ENCODE peak calls at places on chromosomes 1 and 21, in four cellular contexts. S, Q, V and G are unnamed samples. For H3K4me1, the result is how much of the 10 kb centered on the place peaks cover.

GRCh38 chr1:15033264-15033663 is 120.3 kb upstream of the TMEM51 start:
- DNase-seq in S (no peak), Q (no peak), V (no peak), G (no peak)

GRCh38 chr1:194533641-194534040 is 1347.2 kb upstream of the B3GALT2 start:
- DNase-seq in S (no peak), Q (peak), V (no peak), G (no peak)

GRCh38 chr1:29461115-29461739 is 224.9 kb downstream of the PTPRU start:
- DNase-seq in S (no peak), Q (no peak), V (no peak), G (no peak)

GRCh38 chr1:20150969-20151368 is 11.8 kb downstream of the PLA2G2F start:
- DNase-seq in S (no peak), Q (no peak), V (no peak), G (no peak)

GRCh38 chr21:45540601-45540970 is 1.7 kb downstream of the SLC19A1 start:
- DNase-seq in S (no peak), Q (no peak), V (no peak), G (peak)

GRCh38 chr1:7207875-7208646 is 422.8 kb downstream of the CAMTA1 start:
- DNase-seq in S (peak), Q (peak), V (no peak), G (no peak)

GRCh38 chr1:157403203-157403602 is 149.1 kb downstream of the FCRL5 start:
- DNase-seq in S (no peak), Q (peak), V (no peak), G (no peak)

GRCh38 chr1:217363319-217363718 is 267.6 kb downstream of the GPATCH2 start:
- DNase-seq in S (no peak), Q (no peak), V (no peak), G (no peak)

GRCh38 chr1:35860680-35861079 is 22.3 kb upstream of the AGO1 start:
- DNase-seq in S (no peak), Q (no peak), V (no peak), G (no peak)

GRCh38 chr1:1001057-1001630 is 1.2 kb upstream of the HES4 start:
- DNase-seq in S (peak), Q (no peak), V (no peak), G (peak)

GRCh38 chr1:59124166-59124565 is 172.7 kb upstream of the FGGY start:
- DNase-seq in S (no peak), Q (no peak), V (no peak), G (no peak)

GRCh38 chr1:54317084-54317483 is 89.1 kb downstream of the SSBP3 start:
- DNase-seq in S (no peak), Q (no peak), V (no peak), G (no peak)

GRCh38 chr1:43930168-43930948 is 3.2 kb upstream of the ARTN start:
- DNase-seq in S (no peak), Q (no peak), V (no peak), G (no peak)

GRCh38 chr1:236345728-236346127 is 48.4 kb upstream of the EDARADD start:
- DNase-seq in S (no peak), Q (peak), V (no peak), G (no peak)

GRCh38 chr1:187605736-187606135 is 777.0 kb downstream of the PLA2G4A start:
- DNase-seq in S (no peak), Q (no peak), V (no peak), G (no peak)

GRCh38 chr1:160118928-160119327 is 3.4 kb downstream of the ATP1A2 start:
- DNase-seq in S (no peak), Q (no peak), V (no peak), G (no peak)

GRCh38 chr1:162536511-162536910 is 25.0 kb upstream of the UAP1 start:
- DNase-seq in S (no peak), Q (peak), V (no peak), G (no peak)

GRCh38 chr1:54564312-54565112 is 16.5 kb downstream of the ACOT11 start:
- DNase-seq in S (peak), Q (no peak), V (no peak), G (no peak)

GRCh38 chr1:178864326-178864725 is 6.6 kb downstream of the ANGPTL1 start:
- DNase-seq in S (no peak), Q (no peak), V (no peak), G (no peak)

GRCh38 chr1:33228935-33229487 is 27.3 kb upstream of the ZNF362 start:
- DNase-seq in S (no peak), Q (no peak), V (peak), G (peak)

GRCh38 chr1:26468911-26469310 is 3.3 kb upstream of the HMGN2 start:
- DNase-seq in S (peak), Q (no peak), V (no peak), G (peak)

GRCh38 chr1:150931773-150932172 is 5.6 kb downstream of the SETDB1 start:
- DNase-seq in S (no peak), Q (peak), V (no peak), G (no peak)

GRCh38 chr1:5506634-5507033 is 485.6 kb downstream of the NPHP4 start:
- DNase-seq in S (no peak), Q (no peak), V (no peak), G (no peak)

GRCh38 chr1:160567858-160568682 is 11.2 kb downstream of the CD84 start:
- DNase-seq in S (no peak), Q (no peak), V (no peak), G (no peak)

DNA sequence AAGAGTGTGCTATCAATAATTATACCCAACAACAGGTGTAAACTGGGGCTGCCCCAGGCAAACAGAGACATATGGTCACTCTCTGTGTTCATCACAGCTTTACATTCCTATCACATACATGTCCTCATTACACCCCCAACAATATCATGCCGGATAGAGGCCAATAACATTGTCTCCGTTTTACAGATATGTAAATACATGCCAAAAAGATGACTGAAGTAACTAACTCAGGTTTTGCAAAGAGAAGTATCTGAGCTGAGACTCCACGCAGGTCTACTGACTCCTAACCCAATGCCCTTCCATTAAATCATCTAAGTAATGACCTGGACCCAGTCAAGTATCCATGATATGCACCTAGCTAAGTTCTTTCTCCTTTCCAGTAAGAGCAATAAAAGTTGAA is 55.0 kb downstream of the JAK1 start:
- DNase-seq in S (no peak), Q (peak), V (no peak), G (no peak)
- H3K4me1 ChIP-seq in S (under half), Q (half or more), V (under half), G (under half)

GRCh38 chr1:117758444-117759316 is 152.8 kb downstream of the TENT5C start:
- DNase-seq in S (peak), Q (peak), V (peak), G (peak)
- H3K4me3 ChIP-seq in S (peak), Q (peak), V (peak), G (peak)

GRCh38 chr21:42878993-42879787 is at the start of gene WDR4:
- DNase-seq in S (peak), Q (peak), V (peak), G (peak)
- TF ChIP-seq POLR2A in S (peak), Q (peak), V (peak), G (peak)

GRCh38 chr1:197437891-197438853 is 170.1 kb downstream of the CRB1 start:
- DNase-seq in S (no peak), Q (no peak), V (no peak), G (no peak)

GRCh38 chr1:197441990-197442389 is 173.9 kb downstream of the CRB1 start:
- DNase-seq in S (peak), Q (peak), V (peak), G (no peak)

GRCh38 chr1:197435224-197435623 is 167.2 kb downstream of the CRB1 start:
- DNase-seq in S (no peak), Q (no peak), V (no peak), G (no peak)

GRCh38 chr1:197440730-197441129 is 172.7 kb downstream of the CRB1 start:
- DNase-seq in S (no peak), Q (no peak), V (no peak), G (no peak)

GRCh38 chr1:197439708-197440107 is 171.7 kb downstream of the CRB1 start:
- DNase-seq in S (no peak), Q (no peak), V (no peak), G (no peak)
- H3K4me1 ChIP-seq in S (under half), Q (under half), V (under half), G (under half)

DNA sequence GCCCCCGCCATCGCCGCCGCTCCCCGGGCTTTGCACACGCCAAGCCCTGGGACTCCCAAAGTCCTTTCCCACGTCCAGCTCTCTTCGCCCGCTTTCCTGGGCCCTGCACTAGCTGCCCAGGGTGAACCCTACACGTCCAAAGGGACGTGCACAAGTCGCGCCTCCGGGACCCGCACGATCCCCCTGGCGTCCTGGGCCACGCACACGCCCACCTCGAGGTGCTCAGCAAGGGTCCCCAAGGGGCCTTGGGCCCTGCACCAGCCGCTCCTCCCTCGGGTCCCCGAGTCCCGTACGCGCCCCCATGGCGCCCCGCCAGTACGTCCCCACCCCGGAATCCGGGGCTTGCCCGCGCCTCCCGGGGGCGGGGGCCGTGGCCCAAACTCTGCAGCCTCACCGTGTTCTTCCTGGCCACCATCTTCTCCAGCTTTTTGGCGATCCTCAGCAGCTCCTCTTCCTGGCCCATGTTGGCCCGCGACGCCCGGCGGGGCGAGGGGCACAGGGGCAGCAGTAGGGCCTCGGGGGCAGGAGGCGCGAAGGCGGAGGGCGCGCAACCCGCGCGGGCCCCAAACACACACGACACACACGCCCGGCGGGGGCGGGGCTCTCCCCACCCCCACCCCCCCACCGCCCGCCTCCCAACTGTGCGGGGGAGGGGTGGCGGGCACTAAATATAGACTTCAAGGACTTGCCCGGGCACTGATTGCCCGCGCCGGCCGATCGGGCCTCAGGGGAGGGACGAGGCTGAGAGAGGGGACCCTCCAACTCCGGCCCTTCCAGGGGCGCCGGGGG is at the start of gene TCEA3:
- DNase-seq in S (peak), Q (no peak), V (no peak), G (peak)
- H3K4me3 ChIP-seq in S (peak), Q (no peak), V (peak), G (peak)